ENCODE peak calls at places on chromosome 11, in five cellular contexts. V, U, N, Q and S are unnamed samples.
A peak's percentile ranks its signal among the peaks of the same experiment; 100 is the strongest.

GRCh38 chr11:78218707-78219492 is 30.2 kb downstream of the USP35 start:
- DNase-seq in V (no peak), U (no peak), N (peak; percentile 10), Q (no peak), S (no peak)

GRCh38 chr11:33701302-33701701 is 676 bp upstream of the C11orf91 start:
- DNase-seq in V (no peak), U (no peak), N (no peak), Q (peak; percentile 51), S (peak; percentile 47)

GRCh38 chr11:57321996-57322880 is 2.5 kb downstream of the TNKS1BP1 start:
- DNase-seq in V (peak; percentile 91), U (peak; percentile 99), N (peak; percentile 95), Q (peak; percentile 98), S (peak; percentile 38)

GRCh38 chr11:91243065-91243464 is 981.6 kb upstream of the FAT3 start:
- DNase-seq in V (no peak), U (no peak), N (no peak), Q (peak; percentile 27), S (no peak)

GRCh38 chr11:31921066-31921465 is 109.9 kb upstream of the PAX6 start:
- DNase-seq in V (no peak), U (no peak), N (no peak), Q (no peak), S (no peak)

GRCh38 chr11:120566176-120566575 is 54.6 kb downstream of the GRIK4 start:
- DNase-seq in V (no peak), U (no peak), N (no peak), Q (peak; percentile 54), S (no peak)

GRCh38 chr11:85756401-85757200 is 54.3 kb downstream of the SYTL2 start:
- DNase-seq in V (no peak), U (no peak), N (no peak), Q (no peak), S (no peak)

GRCh38 chr11:35151241-35151640 is 12.3 kb downstream of the CD44 start:
- DNase-seq in V (no peak), U (no peak), N (no peak), Q (no peak), S (no peak)

GRCh38 chr11:62267576-62267975 is 2.4 kb upstream of the SCGB2A2 start:
- DNase-seq in V (no peak), U (no peak), N (no peak), Q (no peak), S (no peak)

GRCh38 chr11:15793032-15793996 is 563.0 kb downstream of the SOX6 start:
- DNase-seq in V (no peak), U (no peak), N (no peak), Q (peak; percentile 94), S (no peak)

GRCh38 chr11:33507967-33508366 is 192.7 kb downstream of the C11orf91 start:
- DNase-seq in V (no peak), U (no peak), N (no peak), Q (peak; percentile 53), S (peak; percentile 40)

GRCh38 chr11:111913031-111913861 is 712 bp downstream of the HSPB2 start:
- DNase-seq in V (no peak), U (no peak), N (peak; percentile 48), Q (no peak), S (no peak)

GRCh38 chr11:12249590-12250260 is 127.6 kb upstream of the PARVA start:
- DNase-seq in V (no peak), U (no peak), N (no peak), Q (no peak), S (no peak)

GRCh38 chr11:1873048-1873812 is 18.5 kb downstream of the PRR33 start:
- DNase-seq in V (no peak), U (no peak), N (no peak), Q (peak; percentile 24), S (no peak)

GRCh38 chr11:131694526-131695424 is 324.4 kb downstream of the NTM start:
- DNase-seq in V (peak; percentile 85), U (peak; percentile 41), N (peak; percentile 63), Q (peak; percentile 69), S (peak; percentile 69)

GRCh38 chr11:19216709-19217374 is 15.1 kb upstream of the CSRP3 start:
- DNase-seq in V (no peak), U (no peak), N (no peak), Q (no peak), S (no peak)

GRCh38 chr11:17694711-17695110 is 24.7 kb upstream of the MYOD1 start:
- DNase-seq in V (no peak), U (no peak), N (no peak), Q (no peak), S (no peak)

GRCh38 chr11:22558638-22559037 is 67.0 kb downstream of the FANCF start:
- DNase-seq in V (no peak), U (no peak), N (no peak), Q (peak; percentile 1), S (no peak)

GRCh38 chr11:116275634-116276033 is 497.2 kb downstream of the BUD13 start:
- DNase-seq in V (peak; percentile 26), U (peak; percentile 10), N (no peak), Q (no peak), S (no peak)

GRCh38 chr11:47391711-47392432 is 13.5 kb upstream of the SPI1 start:
- DNase-seq in V (no peak), U (no peak), N (no peak), Q (no peak), S (no peak)

GRCh38 chr11:128462189-128462588 is 125.2 kb downstream of the ETS1 start:
- DNase-seq in V (no peak), U (no peak), N (no peak), Q (no peak), S (no peak)

GRCh38 chr11:117597083-117597482 is 199.9 kb downstream of the DSCAML1 start:
- DNase-seq in V (peak; percentile 24), U (peak; percentile 14), N (no peak), Q (peak; percentile 32), S (peak; percentile 64)

GRCh38 chr11:44862546-44863101 is 88.1 kb downstream of the TP53I11 start:
- DNase-seq in V (no peak), U (no peak), N (no peak), Q (no peak), S (no peak)

GRCh38 chr11:119774180-119774763 is 45.3 kb upstream of the NECTIN1 start:
- DNase-seq in V (no peak), U (no peak), N (no peak), Q (peak; percentile 13), S (peak; percentile 49)

GRCh38 chr11:66289548-66290331 is 797 bp upstream of the YIF1A start:
- DNase-seq in V (peak; percentile 78), U (peak; percentile 60), N (no peak), Q (no peak), S (peak; percentile 89)

GRCh38 chr11:111344032-111344431 is 35.0 kb downstream of the POU2AF1 start:
- DNase-seq in V (no peak), U (no peak), N (peak; percentile 78), Q (peak; percentile 79), S (no peak)

GRCh38 chr11:31643831-31644230 is 134.3 kb downstream of the ELP4 start:
- DNase-seq in V (no peak), U (peak; percentile 0), N (no peak), Q (peak; percentile 67), S (no peak)

GRCh38 chr11:27420722-27421572 is 51.6 kb downstream of the LGR4 start:
- DNase-seq in V (no peak), U (no peak), N (no peak), Q (no peak), S (peak; percentile 49)

GRCh38 chr11:65445604-65446445 is 23.2 kb downstream of the NEAT1 start:
- DNase-seq in V (peak; percentile 52), U (no peak), N (peak; percentile 40), Q (peak; percentile 37), S (peak; percentile 61)

GRCh38 chr11:64122411-64123101 is 43.4 kb downstream of the MACROD1 start:
- DNase-seq in V (no peak), U (no peak), N (no peak), Q (no peak), S (no peak)

GRCh38 chr11:28696591-28696990 is 588.4 kb downstream of the METTL15 start:
- DNase-seq in V (no peak), U (no peak), N (no peak), Q (peak; percentile 10), S (no peak)

GRCh38 chr11:28699701-28700100 is 591.5 kb downstream of the METTL15 start:
- DNase-seq in V (no peak), U (no peak), N (no peak), Q (peak; percentile 10), S (no peak)

GRCh38 chr11:28702450-28702790 is 594.2 kb downstream of the METTL15 start:
- DNase-seq in V (no peak), U (peak; percentile 4), N (no peak), Q (no peak), S (no peak)

GRCh38 chr11:28701760-28702449 is 593.7 kb downstream of the METTL15 start:
- DNase-seq in V (peak; percentile 19), U (peak; percentile 71), N (no peak), Q (no peak), S (no peak)

DNA sequence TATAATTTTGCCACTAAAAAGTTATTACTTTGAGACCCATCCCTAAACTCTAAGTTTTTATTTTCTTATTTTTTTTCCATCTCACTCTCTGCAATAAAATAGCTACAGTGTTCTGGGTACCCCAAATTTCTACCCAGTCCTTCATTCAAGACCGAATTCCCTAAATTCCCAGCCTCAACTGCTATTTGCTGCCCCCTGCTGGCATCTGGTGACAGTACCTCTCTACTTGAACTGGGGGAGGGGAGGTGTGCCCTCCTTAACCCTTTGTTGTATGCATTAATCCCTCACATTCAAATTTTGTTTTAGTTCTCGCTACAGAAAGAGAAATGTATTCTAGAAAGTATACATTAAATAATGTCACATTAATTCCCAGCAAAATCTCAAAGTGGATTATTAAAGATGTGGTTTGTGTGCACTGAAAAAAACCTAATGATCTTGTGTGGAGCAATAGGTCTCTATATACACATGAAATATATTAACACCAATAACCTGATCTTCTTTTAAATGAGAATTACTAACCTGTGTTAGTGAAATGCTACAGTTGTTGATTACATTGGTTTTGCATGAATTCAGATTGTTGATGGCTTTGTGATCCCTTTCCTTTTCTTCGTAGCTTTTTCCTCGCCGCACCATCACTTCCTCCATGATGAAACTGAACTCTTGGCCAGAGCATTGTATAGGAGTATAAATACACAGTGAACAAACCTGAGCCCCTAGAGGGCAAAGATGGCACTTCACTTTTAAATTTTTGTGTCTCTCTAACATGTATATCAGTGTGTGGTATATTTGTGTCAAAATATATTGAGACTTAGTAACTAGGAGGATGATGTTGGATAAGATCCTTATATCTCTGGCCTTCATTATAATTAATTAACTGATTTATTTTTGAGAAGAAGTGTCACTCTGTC is 590.0 kb downstream of the METTL15 start:
- DNase-seq in V (peak; percentile 61), U (peak; percentile 10), N (peak; percentile 60), Q (peak; percentile 61), S (peak; percentile 53)
- TF ChIP-seq CTCF in V (peak; percentile 81), U (peak; percentile 58), N (peak; percentile 8), Q (peak; percentile 78), S (peak; percentile 86)

DNA sequence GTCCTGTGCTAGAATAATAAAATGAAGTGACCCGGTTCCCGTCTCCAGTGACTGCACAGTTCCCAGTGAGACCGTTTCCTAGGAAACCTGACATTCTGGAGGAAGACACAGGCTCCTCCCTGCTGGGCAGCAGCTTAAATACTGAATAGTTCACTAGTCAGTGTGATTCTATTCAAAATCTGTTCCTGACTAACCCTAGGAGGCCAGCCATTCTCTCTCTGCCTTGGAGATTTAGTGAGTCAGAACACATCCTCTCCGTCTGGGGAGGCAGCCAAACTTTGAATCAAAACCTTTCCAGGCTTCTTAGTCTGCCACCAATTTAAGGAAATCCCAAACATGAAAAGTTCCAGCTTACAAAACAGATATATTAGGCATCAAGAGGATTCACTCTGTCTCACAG is 11.2 kb downstream of the TRIM66 start:
- DNase-seq in V (peak; percentile 61), U (no peak), N (peak; percentile 70), Q (peak; percentile 97), S (no peak)
- TF ChIP-seq POLR2A in V (no peak), U (no peak), N (no peak), Q (peak; percentile 61), S (no peak)

GRCh38 chr11:9748361-9748970 is 84.6 kb downstream of the SWAP70 start:
- DNase-seq in V (peak; percentile 44), U (peak; percentile 89), N (no peak), Q (peak; percentile 79), S (peak; percentile 83)
- H3K4me3 ChIP-seq in V (no peak overlapping the region), U (no peak overlapping the region), N (no peak overlapping the region), Q (no peak overlapping the region), S (no peak overlapping the region)

GRCh38 chr11:80727315-80727714 is 1286.5 kb upstream of the TENM4 start:
- DNase-seq in V (no peak), U (no peak), N (no peak), Q (no peak), S (peak; percentile 5)
- TF ChIP-seq CTCF in V (peak; percentile 24), U (no peak), N (no peak), Q (no peak), S (no peak)